ENCODE peak calls at places on chromosomes 2 and 18, in seven cellular contexts. Z, D, H, K, R, B and T are unnamed samples.
A peak's percentile ranks its signal among the peaks of the same experiment; 100 is the strongest.

GRCh38 chr18:74493689-74494088 is 2.5 kb upstream of the CNDP2 start:
- DNase-seq in Z (peak; percentile 32), D (peak; percentile 63), H (no peak), K (no peak), R (peak; percentile 40), B (no peak), T (no peak)

GRCh38 chr2:15943914-15944313 is 3.6 kb downstream of the MYCN start:
- DNase-seq in Z (no peak), D (no peak), H (no peak), K (peak; percentile 46), R (no peak), B (no peak), T (no peak)

GRCh38 chr2:129347486-129348217 is 631.8 kb upstream of the RAB6C start:
- DNase-seq in Z (no peak), D (no peak), H (no peak), K (no peak), R (no peak), B (no peak), T (no peak)

GRCh38 chr2:240348522-240348921 is 86.9 kb upstream of the GPC1 start:
- DNase-seq in Z (no peak), D (no peak), H (no peak), K (no peak), R (peak; percentile 36), B (no peak), T (no peak)

GRCh38 chr2:96802281-96802595 is 13.8 kb upstream of the CNNM3 start:
- DNase-seq in Z (no peak), D (no peak), H (no peak), K (peak; percentile 8), R (no peak), B (no peak), T (no peak)

GRCh38 chr18:63317982-63318881 is 1.3 kb downstream of the BCL2 start:
- DNase-seq in Z (no peak), D (peak; percentile 63), H (peak; percentile 47), K (peak; percentile 79), R (peak; percentile 47), B (peak; percentile 82), T (peak; percentile 86)

GRCh38 chr2:150630587-150631235 is 143.2 kb upstream of the RND3 start:
- DNase-seq in Z (peak; percentile 40), D (no peak), H (no peak), K (no peak), R (peak; percentile 81), B (no peak), T (no peak)

GRCh38 chr18:77167276-77167675 is 34.7 kb upstream of the MBP start:
- DNase-seq in Z (no peak), D (no peak), H (no peak), K (no peak), R (peak; percentile 76), B (no peak), T (no peak)

GRCh38 chr18:44723973-44724778 is 43.5 kb downstream of the SETBP1 start:
- DNase-seq in Z (no peak), D (no peak), H (no peak), K (no peak), R (no peak), B (no peak), T (no peak)

GRCh38 chr2:233740875-233741274 is 12.0 kb downstream of the UGT1A3 start:
- DNase-seq in Z (no peak), D (no peak), H (no peak), K (no peak), R (no peak), B (no peak), T (no peak)

GRCh38 chr2:75560768-75561565 is at the start of gene EVA1A:
- DNase-seq in Z (peak; percentile 83), D (no peak), H (peak; percentile 24), K (peak; percentile 66), R (peak; percentile 88), B (peak; percentile 70), T (peak; percentile 84)

GRCh38 chr2:153047220-153047619 is 328.8 kb downstream of the ARL6IP6 start:
- DNase-seq in Z (no peak), D (no peak), H (no peak), K (no peak), R (no peak), B (no peak), T (no peak)

GRCh38 chr18:39751161-39751560 is 2185.6 kb upstream of the CELF4 start:
- DNase-seq in Z (no peak), D (no peak), H (no peak), K (no peak), R (peak; percentile 38), B (no peak), T (no peak)

GRCh38 chr2:239735131-239735828 is 289.9 kb downstream of the NDUFA10 start:
- DNase-seq in Z (no peak), D (no peak), H (no peak), K (no peak), R (no peak), B (peak; percentile 46), T (peak; percentile 77)

GRCh38 chr2:229861431-229861830 is 60.4 kb downstream of the TRIP12 start:
- DNase-seq in Z (no peak), D (no peak), H (no peak), K (no peak), R (peak; percentile 42), B (no peak), T (no peak)
- H3K4me3 ChIP-seq in Z (no peak overlapping the region), D (no peak overlapping the region), H (no peak overlapping the region), K (no peak overlapping the region), R (no peak overlapping the region), B (no peak overlapping the region), T (no peak overlapping the region)

GRCh38 chr2:223884399-223884798 is 47.0 kb upstream of the AP1S3 start:
- DNase-seq in Z (peak; percentile 21), D (no peak), H (no peak), K (no peak), R (peak; percentile 83), B (no peak), T (no peak)
- H3K36me3 ChIP-seq in Z (peaks cover 39% of the 10 kb centered on the region), D (peaks cover 39% of the 10 kb centered on the region), H (peaks cover 69% of the 10 kb centered on the region), K (peaks cover 12% of the 10 kb centered on the region), R (peaks cover 26% of the 10 kb centered on the region), B (peaks cover 96% of the 10 kb centered on the region), T (peaks cover 18% of the 10 kb centered on the region)

DNA sequence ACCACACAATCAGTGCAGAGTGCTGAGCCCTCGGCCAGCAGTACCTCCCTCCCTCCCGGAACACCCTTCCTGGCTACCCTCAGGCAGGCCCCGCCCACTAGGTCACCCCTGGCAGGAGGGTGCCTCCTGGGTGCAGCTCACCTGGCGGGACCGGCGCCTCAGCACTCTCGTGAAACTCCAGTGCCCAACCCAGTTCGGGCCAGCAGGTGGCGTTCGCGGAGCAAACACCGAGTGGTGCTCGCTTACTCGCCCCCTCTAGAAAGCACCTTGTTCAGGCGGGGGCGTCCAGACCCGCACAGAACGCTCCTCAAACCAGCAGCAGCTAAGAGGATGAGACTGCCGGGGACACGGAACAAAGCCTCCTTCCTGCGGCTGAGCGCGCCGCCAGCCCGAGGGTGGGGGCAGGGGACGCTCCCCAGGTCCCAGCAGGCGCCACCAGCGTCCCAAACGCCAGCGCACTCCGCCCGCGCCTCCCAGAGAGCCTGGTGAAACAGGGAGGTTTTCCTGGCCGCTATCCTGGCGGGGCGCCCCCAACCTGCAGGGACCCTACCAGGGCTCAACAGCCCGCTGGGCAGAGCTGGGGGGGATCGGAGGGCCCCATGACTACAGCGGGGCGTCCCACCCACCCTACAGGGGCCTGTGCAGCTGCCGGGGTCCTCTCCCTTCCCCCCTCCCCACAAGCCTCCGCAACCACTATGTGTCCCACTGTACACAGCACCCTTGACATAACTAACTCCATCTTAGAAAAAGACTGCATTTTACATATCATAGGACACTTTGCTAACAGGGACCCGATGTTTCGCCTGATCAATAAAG is 44.7 kb downstream of the MRPS5 start:
- DNase-seq in Z (peak; percentile 37), D (peak; percentile 94), H (peak; percentile 62), K (peak; percentile 84), R (peak; percentile 68), B (peak; percentile 85), T (peak; percentile 85)
- H3K27me3 ChIP-seq in Z (peaks cover 12% of the 10 kb centered on the region), D (peaks cover 69% of the 10 kb centered on the region), H (peaks cover 69% of the 10 kb centered on the region), K (peaks cover 70% of the 10 kb centered on the region), R (peaks cover 49% of the 10 kb centered on the region), B (peaks cover 21% of the 10 kb centered on the region), T (peaks cover 9% of the 10 kb centered on the region)

GRCh38 chr2:201070966-201071304 is 536 bp downstream of the HYCC2 start:
- DNase-seq in Z (no peak), D (no peak), H (no peak), K (no peak), R (peak; percentile 69), B (no peak), T (peak; percentile 13)

GRCh38 chr2:201072201-201072530 is 365 bp downstream of the NDUFB3 start:
- DNase-seq in Z (no peak), D (no peak), H (no peak), K (no peak), R (no peak), B (no peak), T (no peak)

GRCh38 chr2:201073071-201073470 is 1.3 kb downstream of the NDUFB3 start:
- DNase-seq in Z (no peak), D (no peak), H (no peak), K (no peak), R (no peak), B (no peak), T (no peak)

GRCh38 chr2:201071305-201072200 is at the start of the genes HYCC2 and NDUFB3:
- DNase-seq in Z (peak; percentile 89), D (peak; percentile 93), H (peak; percentile 89), K (peak; percentile 97), R (peak; percentile 94), B (peak; percentile 93), T (peak; percentile 94)

GRCh38 chr2:201074996-201075395 is 3.2 kb downstream of the NDUFB3 start:
- DNase-seq in Z (no peak), D (no peak), H (no peak), K (no peak), R (no peak), B (no peak), T (no peak)
- H3K4me3 ChIP-seq in Z (no peak overlapping the region), D (no peak overlapping the region), H (no peak overlapping the region), K (no peak overlapping the region), R (no peak overlapping the region), B (no peak overlapping the region), T (no peak overlapping the region)

GRCh38 chr18:2707559-2708168 is 52.1 kb downstream of the SMCHD1 start:
- DNase-seq in Z (no peak), D (no peak), H (no peak), K (no peak), R (no peak), B (no peak), T (no peak)

GRCh38 chr18:2704541-2704940 is 49.0 kb downstream of the SMCHD1 start:
- DNase-seq in Z (no peak), D (no peak), H (no peak), K (no peak), R (no peak), B (no peak), T (no peak)

GRCh38 chr18:2709316-2709715 is 53.8 kb downstream of the SMCHD1 start:
- DNase-seq in Z (no peak), D (no peak), H (no peak), K (no peak), R (peak; percentile 2), B (no peak), T (no peak)

DNA sequence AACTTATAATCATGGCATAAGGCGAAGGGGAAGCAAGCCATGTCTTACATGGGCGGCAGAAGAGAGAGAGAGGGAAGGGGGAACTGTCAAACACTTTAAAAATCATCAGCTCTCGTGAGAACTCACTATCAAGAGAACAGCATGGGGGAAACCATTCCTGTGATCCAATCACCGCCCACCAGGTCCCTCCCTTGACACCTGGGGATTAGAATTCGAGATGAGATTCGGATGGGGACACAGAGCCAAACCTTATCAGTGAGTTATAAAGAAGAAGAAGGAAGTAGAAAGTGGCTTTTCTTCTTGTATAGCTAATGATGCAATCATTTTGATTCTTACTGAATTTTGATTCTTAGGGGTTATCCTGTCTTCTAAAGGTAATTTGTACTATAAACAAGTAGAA is 51.4 kb downstream of the SMCHD1 start:
- DNase-seq in Z (no peak), D (no peak), H (no peak), K (no peak), R (no peak), B (no peak), T (no peak)
- H3K36me3 ChIP-seq in Z (peaks cover 6% of the 10 kb centered on the region), D (peaks cover 9% of the 10 kb centered on the region), H (peaks cover 85% of the 10 kb centered on the region), K (peaks cover 81% of the 10 kb centered on the region), R (peaks cover 54% of the 10 kb centered on the region), B (peaks cover 98% of the 10 kb centered on the region), T (peaks cover 2% of the 10 kb centered on the region)